ENCODE peak calls at places on chromosomes 12 and 14, in eight cellular contexts. P, N, L, V, I, H, F and O are unnamed samples.
A peak's percentile ranks its signal among the peaks of the same experiment; 100 is the strongest.

GRCh38 chr14:58637391-58638230 is at the start of gene DACT1:
- DNase-seq in P (no peak), N (peak; percentile 86), L (peak; percentile 39), V (peak; percentile 90), I (peak; percentile 92), H (peak; percentile 82), F (peak; percentile 36), O (no peak)

GRCh38 chr12:44930972-44931600 is 55.0 kb upstream of the NELL2 start:
- DNase-seq in P (peak; percentile 40), N (peak; percentile 91), L (peak; percentile 86), V (peak; percentile 94), I (peak; percentile 88), H (peak; percentile 34), F (peak; percentile 84), O (peak; percentile 86)

GRCh38 chr12:112900298-112901145 is 6.2 kb upstream of the OAS1 start:
- DNase-seq in P (peak; percentile 80), N (peak; percentile 48), L (peak; percentile 74), V (peak; percentile 45), I (peak; percentile 67), H (peak; percentile 50), F (peak; percentile 48), O (peak; percentile 79)

GRCh38 chr14:22801716-22802115 is 13.5 kb downstream of the SLC7A7 start:
- DNase-seq in P (no peak), N (no peak), L (no peak), V (no peak), I (no peak), H (no peak), F (no peak), O (no peak)

GRCh38 chr14:31947680-31948580 is 129.2 kb upstream of the ARHGAP5 start:
- DNase-seq in P (no peak), N (no peak), L (no peak), V (no peak), I (peak; percentile 21), H (no peak), F (no peak), O (no peak)

GRCh38 chr14:97776890-97777564 is 979.8 kb downstream of the VRK1 start:
- DNase-seq in P (no peak), N (no peak), L (peak; percentile 68), V (no peak), I (no peak), H (no peak), F (no peak), O (no peak)

GRCh38 chr12:31859232-31859977 is 99.8 kb upstream of the RESF1 start:
- DNase-seq in P (no peak), N (no peak), L (no peak), V (no peak), I (no peak), H (no peak), F (no peak), O (peak; percentile 21)

GRCh38 chr12:124914392-124915248 is at the start of gene UBC:
- DNase-seq in P (peak; percentile 87), N (peak; percentile 93), L (peak; percentile 89), V (peak; percentile 95), I (peak; percentile 95), H (peak; percentile 93), F (peak; percentile 71), O (peak; percentile 95)

GRCh38 chr12:49961993-49962764 is 507 bp downstream of the AQP5 start:
- DNase-seq in P (no peak), N (no peak), L (no peak), V (peak; percentile 57), I (no peak), H (no peak), F (no peak), O (no peak)

GRCh38 chr14:69270795-69271708 is 11.1 kb downstream of the GALNT16 start:
- DNase-seq in P (no peak), N (no peak), L (no peak), V (no peak), I (no peak), H (no peak), F (no peak), O (no peak)

GRCh38 chr14:69270097-69270496 is 10.1 kb downstream of the GALNT16 start:
- DNase-seq in P (no peak), N (no peak), L (no peak), V (no peak), I (no peak), H (no peak), F (no peak), O (no peak)

GRCh38 chr14:69268763-69269162 is 8.8 kb downstream of the GALNT16 start:
- DNase-seq in P (no peak), N (peak; percentile 87), L (peak; percentile 63), V (no peak), I (no peak), H (no peak), F (no peak), O (no peak)

GRCh38 chr14:69268223-69268622 is 8.3 kb downstream of the GALNT16 start:
- DNase-seq in P (no peak), N (peak; percentile 85), L (no peak), V (no peak), I (no peak), H (no peak), F (no peak), O (no peak)

DNA sequence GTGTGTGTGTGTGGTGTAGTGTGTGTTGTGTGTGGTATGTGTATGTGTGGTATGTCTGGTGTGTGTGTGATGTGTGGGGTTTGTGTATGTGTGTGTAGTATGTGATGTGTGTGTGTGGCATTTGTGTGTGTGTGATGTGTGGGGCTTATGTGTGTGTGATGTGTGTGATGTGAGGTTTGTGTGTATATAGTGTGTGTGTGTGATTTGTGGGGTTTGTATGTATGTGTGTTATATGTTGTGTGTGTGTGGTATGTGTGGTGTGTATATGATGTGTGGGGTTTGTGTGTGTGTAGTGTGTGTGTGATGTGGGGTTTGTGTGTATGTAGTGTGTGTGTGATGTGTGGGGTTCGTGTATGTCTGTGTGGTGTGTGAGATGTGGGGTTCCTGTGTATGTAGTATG is 9.4 kb downstream of the GALNT16 start:
- DNase-seq in P (no peak), N (no peak), L (no peak), V (no peak), I (no peak), H (no peak), F (no peak), O (no peak)
- H3K4me2 ChIP-seq in P (no peak overlapping the region), N (no peak overlapping the region), L (peak overlapping the region; percentile 23), V (no peak overlapping the region), I (no peak overlapping the region), H (no peak overlapping the region), F (no peak overlapping the region), O (no peak overlapping the region)

DNA sequence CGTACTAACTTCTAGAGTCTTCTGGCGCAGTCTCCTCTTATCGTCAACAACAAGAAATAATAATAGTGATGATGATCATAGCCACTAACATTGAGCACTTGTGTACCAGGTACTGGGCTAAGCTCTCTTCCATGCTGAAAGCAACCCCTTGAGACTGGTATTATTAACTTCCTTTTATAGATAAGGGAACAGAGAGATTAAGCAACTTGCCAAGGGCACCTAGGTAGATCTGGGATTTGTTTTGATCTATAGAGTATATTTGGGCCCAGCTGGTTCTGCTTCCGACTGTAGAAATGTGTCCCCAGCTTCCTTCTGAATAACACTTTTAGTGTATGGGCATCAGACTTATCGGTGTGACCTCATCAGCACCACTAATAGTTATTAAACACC is 1.1 kb upstream of the ZNF219 start:
- DNase-seq in P (no peak), N (no peak), L (no peak), V (no peak), I (no peak), H (no peak), F (no peak), O (no peak)
- H2AFZ ChIP-seq in P (no peak overlapping the region), N (peak overlapping the region; percentile 83), L (peak overlapping the region; percentile 81), V (no peak overlapping the region), I (no peak overlapping the region), H (no peak overlapping the region), F (no peak overlapping the region), O (no peak overlapping the region)

GRCh38 chr14:21084988-21085853 is 13.2 kb downstream of the ZNF219 start:
- DNase-seq in P (no peak), N (peak; percentile 85), L (peak; percentile 20), V (no peak), I (no peak), H (peak; percentile 15), F (no peak), O (no peak)

GRCh38 chr14:21086908-21087293 is 11.6 kb downstream of the ZNF219 start:
- DNase-seq in P (no peak), N (no peak), L (no peak), V (no peak), I (no peak), H (no peak), F (no peak), O (no peak)

GRCh38 chr14:21081521-21082184 is 11.5 kb downstream of the ARHGEF40 start:
- DNase-seq in P (no peak), N (no peak), L (no peak), V (no peak), I (no peak), H (peak; percentile 25), F (no peak), O (no peak)

GRCh38 chr14:21084396-21084795 is 14.1 kb downstream of the ZNF219 start:
- DNase-seq in P (no peak), N (no peak), L (no peak), V (no peak), I (no peak), H (peak; percentile 7), F (no peak), O (no peak)

GRCh38 chr14:21083565-21084325 is 13.6 kb downstream of the ARHGEF40 start:
- DNase-seq in P (no peak), N (no peak), L (no peak), V (no peak), I (no peak), H (peak; percentile 16), F (no peak), O (no peak)
- TF ChIP-seq EZH2phosphoT487 in P (no peak), N (no peak), L (no peak), V (no peak), I (no peak), H (no peak), F (no peak), O (no peak)

GRCh38 chr14:95695051-95695450 is 8.8 kb downstream of the TCL1B start:
- DNase-seq in P (no peak), N (no peak), L (no peak), V (no peak), I (no peak), H (no peak), F (no peak), O (no peak)

GRCh38 chr14:95689441-95689840 is 3.2 kb downstream of the TCL1B start:
- DNase-seq in P (no peak), N (no peak), L (no peak), V (no peak), I (no peak), H (no peak), F (no peak), O (no peak)

GRCh38 chr14:95692109-95692508 is 5.9 kb downstream of the TCL1B start:
- DNase-seq in P (no peak), N (no peak), L (no peak), V (no peak), I (no peak), H (no peak), F (no peak), O (no peak)

GRCh38 chr14:95690815-95691214 is 4.6 kb downstream of the TCL1B start:
- DNase-seq in P (no peak), N (no peak), L (no peak), V (no peak), I (no peak), H (no peak), F (no peak), O (no peak)

DNA sequence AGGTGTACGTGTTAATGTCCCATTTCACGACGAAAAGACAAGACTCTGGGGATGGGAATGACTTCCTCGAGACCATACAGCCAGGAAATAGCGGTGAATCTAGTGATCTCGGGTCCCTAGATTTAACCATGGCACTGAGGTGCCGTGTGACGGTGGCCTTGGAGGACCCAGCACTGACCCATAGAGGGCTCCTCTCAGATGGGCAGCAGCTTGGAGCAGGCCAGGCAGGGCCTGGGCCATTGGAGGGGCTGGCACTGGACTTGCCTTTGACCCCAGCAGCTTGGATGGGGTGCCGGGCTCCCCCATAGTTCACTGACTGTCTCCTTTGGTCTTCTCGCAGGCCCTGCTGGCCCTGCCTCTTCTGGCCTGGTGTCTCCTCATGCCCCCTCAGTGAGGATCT is 5.4 kb downstream of the TCL1B start:
- DNase-seq in P (no peak), N (no peak), L (no peak), V (no peak), I (no peak), H (no peak), F (no peak), O (no peak)
- H3K4me2 ChIP-seq in P (no peak overlapping the region), N (no peak overlapping the region), L (no peak overlapping the region), V (no peak overlapping the region), I (no peak overlapping the region), H (no peak overlapping the region), F (no peak overlapping the region), O (no peak overlapping the region)